ENCODE peak calls at places on chromosomes 11 and 22, in six cellular contexts. K is K562, S is A549, E is IMR-90, N is HepG2, Z is GM12878. B is an unnamed sample.

GRCh38 chr22:46569848-46570695 is 32.7 kb upstream of the CELSR1 start:
- DNase-seq in K (no peak), S (no peak), E (no peak), N (no peak), Z (no peak), B (no peak)

GRCh38 chr11:131118247-131118646 is 202.0 kb upstream of the SNX19 start:
- DNase-seq in K (no peak), S (no peak), E (no peak), N (no peak), Z (no peak), B (no peak)

GRCh38 chr11:86066033-86066432 is 2.9 kb downstream of the PICALM start:
- DNase-seq in K (no peak), S (no peak), E (no peak), N (no peak), Z (no peak), B (no peak)

GRCh38 chr11:71206186-71206585 is 46.2 kb downstream of the SHANK2 start:
- DNase-seq in K (no peak), S (no peak), E (peak), N (no peak), Z (no peak), B (no peak)

GRCh38 chr11:57567512-57568329 is at the start of gene UBE2L6:
- DNase-seq in K (peak), S (peak), E (no peak), N (no peak), Z (no peak), B (peak)

GRCh38 chr11:116740741-116741140 is 32.0 kb downstream of the BUD13 start:
- DNase-seq in K (no peak), S (no peak), E (no peak), N (no peak), Z (no peak), B (no peak)

GRCh38 chr11:128187377-128187776 is 400.0 kb downstream of the ETS1 start:
- DNase-seq in K (no peak), S (no peak), E (no peak), N (no peak), Z (no peak), B (no peak)

GRCh38 chr11:93487032-93487483 is 56.1 kb downstream of the SMCO4 start:
- DNase-seq in K (peak), S (no peak), E (no peak), N (peak), Z (no peak), B (no peak)

GRCh38 chr11:120909676-120910215 is 114.2 kb upstream of the TBCEL start:
- DNase-seq in K (no peak), S (no peak), E (no peak), N (no peak), Z (no peak), B (no peak)

GRCh38 chr11:43694477-43694876 is 13.9 kb downstream of the HSD17B12 start:
- DNase-seq in K (no peak), S (no peak), E (no peak), N (no peak), Z (no peak), B (no peak)

GRCh38 chr11:128022761-128023160 is 564.6 kb downstream of the ETS1 start:
- DNase-seq in K (no peak), S (no peak), E (no peak), N (no peak), Z (no peak), B (no peak)

GRCh38 chr11:121311373-121311772 is 18.8 kb downstream of the SC5D start:
- DNase-seq in K (no peak), S (no peak), E (no peak), N (no peak), Z (no peak), B (no peak)

GRCh38 chr11:60951909-60952741 is at the start of gene SLC15A3:
- DNase-seq in K (no peak), S (no peak), E (peak), N (no peak), Z (peak), B (no peak)

GRCh38 chr11:11397043-11397415 is 44.0 kb upstream of the CSNK2A3 start:
- DNase-seq in K (no peak), S (no peak), E (peak), N (no peak), Z (no peak), B (no peak)

GRCh38 chr22:40853961-40854360 is 2.5 kb downstream of the ST13 start:
- DNase-seq in K (no peak), S (no peak), E (no peak), N (no peak), Z (no peak), B (peak)

GRCh38 chr11:10379433-10379832 is 74.6 kb downstream of the ADM start:
- DNase-seq in K (no peak), S (no peak), E (peak), N (no peak), Z (no peak), B (no peak)

GRCh38 chr22:17283423-17283822 is 64.2 kb upstream of the ADA2 start:
- DNase-seq in K (no peak), S (no peak), E (no peak), N (no peak), Z (no peak), B (no peak)

GRCh38 chr11:76769645-76770586 is 13.2 kb upstream of the TSKU start:
- DNase-seq in K (no peak), S (peak), E (peak), N (peak), Z (no peak), B (no peak)

GRCh38 chr11:44316388-44317240 is 6.7 kb upstream of the ALX4 start:
- DNase-seq in K (peak), S (no peak), E (no peak), N (no peak), Z (no peak), B (peak)

GRCh38 chr11:78946945-78947914 is 372.6 kb upstream of the NARS2 start:
- DNase-seq in K (no peak), S (no peak), E (no peak), N (peak), Z (no peak), B (no peak)

DNA sequence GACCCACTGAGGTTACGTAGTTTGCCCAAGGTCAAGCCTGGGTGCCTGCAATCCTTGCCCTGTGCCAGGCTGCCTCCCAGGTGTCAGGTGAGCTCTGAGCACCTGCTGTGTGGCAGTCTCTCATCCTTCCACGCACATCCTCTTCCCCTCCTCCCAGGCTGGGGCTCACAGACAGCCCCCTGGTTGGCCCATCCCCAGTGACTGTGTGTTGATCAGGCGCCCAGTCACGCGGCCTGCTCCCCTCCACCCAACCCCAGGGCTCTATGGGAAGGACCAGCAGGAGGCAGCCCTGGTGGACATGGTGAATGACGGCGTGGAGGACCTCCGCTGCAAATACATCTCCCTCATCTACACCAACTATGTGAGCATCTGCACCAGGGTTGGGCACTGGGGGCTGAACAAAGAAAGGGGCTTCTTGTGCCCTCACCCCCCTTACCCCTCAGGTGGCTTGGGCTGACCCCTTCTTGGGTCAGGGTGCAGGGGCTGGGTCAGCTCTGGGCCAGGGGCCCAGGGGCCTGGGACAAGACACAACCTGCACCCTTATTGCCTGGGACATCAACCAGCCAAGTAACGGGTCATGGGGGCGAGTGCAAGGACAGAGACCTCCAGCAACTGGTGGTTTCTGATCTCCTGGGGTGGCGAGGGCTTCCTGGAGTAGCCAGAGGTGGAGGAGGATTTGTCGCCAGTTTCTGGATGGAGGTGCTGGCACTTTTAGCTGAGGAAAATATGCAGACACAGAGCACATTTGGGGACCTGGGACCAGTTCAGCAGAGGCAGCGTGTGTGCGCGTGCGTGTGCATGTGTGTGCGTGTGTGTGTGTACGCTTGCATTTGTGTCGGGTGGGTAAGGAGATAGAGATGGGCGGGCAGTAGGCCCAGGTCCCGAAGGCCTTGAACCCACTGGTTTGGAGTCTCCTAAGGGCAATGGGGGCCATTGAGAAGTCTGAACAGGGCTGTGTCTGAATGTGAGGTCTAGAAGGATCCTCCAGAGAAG is 1.6 kb downstream of the GSTP1 start:
- DNase-seq in K (peak), S (no peak), E (no peak), N (no peak), Z (no peak), B (peak)
- TF ChIP-seq SMC3 in K (no peak), S (no peak), E (no peak), N (no peak), Z (no peak), B (no peak)

GRCh38 chr22:37982151-37982838 is 2.1 kb downstream of the SOX10 start:
- DNase-seq in K (no peak), S (no peak), E (no peak), N (no peak), Z (no peak), B (no peak)

GRCh38 chr22:37982938-37983859 is 1.2 kb downstream of the SOX10 start:
- DNase-seq in K (peak), S (no peak), E (no peak), N (no peak), Z (no peak), B (no peak)

GRCh38 chr22:37985751-37986281 is 1.5 kb upstream of the SOX10 start:
- DNase-seq in K (no peak), S (no peak), E (no peak), N (no peak), Z (no peak), B (no peak)

GRCh38 chr22:37985050-37985585 is 763 bp upstream of the SOX10 start:
- DNase-seq in K (no peak), S (no peak), E (no peak), N (no peak), Z (no peak), B (no peak)

GRCh38 chr22:37983860-37984791 is at the start of gene SOX10:
- DNase-seq in K (no peak), S (no peak), E (no peak), N (no peak), Z (no peak), B (no peak)
- TF ChIP-seq SMC3 in K (no peak), S (no peak), E (no peak), N (no peak), Z (no peak), B (no peak)

GRCh38 chr11:64620286-64620962 is 29.4 kb downstream of the SLC22A12 start:
- DNase-seq in K (no peak), S (no peak), E (no peak), N (peak), Z (no peak), B (peak)
- TF ChIP-seq SMC3 in K (no peak), S (no peak), E (no peak), N (no peak), Z (no peak), B (no peak)

GRCh38 chr11:9187616-9188015 is 77.5 kb downstream of the DENND5A start:
- DNase-seq in K (no peak), S (no peak), E (no peak), N (no peak), Z (no peak), B (no peak)
- TF ChIP-seq SMC3 in K (no peak), S (no peak), E (no peak), N (no peak), Z (no peak), B (no peak)